ENCODE peak calls at places on chromosomes 1 and 21, in eight cellular contexts. C is AG08396; M is stomach; Z is tibial artery; E is activated CD4-positive, alpha-beta T cell treated with anti-CD3 and anti-CD28 coated beads for 48 hours; A is NCI-H1930; I is T47D; O is ACHN. N is an unnamed sample.

GRCh38 chr1:88890790-88891317 is 513 bp downstream of the GTF2B start:
- DNase-seq in A (no peak), O (peak; percentile 30), I (peak; percentile 28), M (peak; percentile 36), Z (no peak), E (peak; percentile 36), C (peak; percentile 29), N (peak; percentile 37)

GRCh38 chr1:107286125-107286524 is 145.3 kb downstream of the NTNG1 start:
- DNase-seq in I (no peak), M (no peak), E (no peak), A (no peak), Z (no peak), C (no peak), O (no peak), N (no peak)

GRCh38 chr1:20836230-20836629 is 49.1 kb upstream of the HP1BP3 start:
- DNase-seq in I (no peak), Z (no peak), M (no peak), C (no peak), O (no peak), E (no peak), A (no peak), N (no peak)

GRCh38 chr1:6889875-6890480 is 104.7 kb downstream of the CAMTA1 start:
- DNase-seq in A (peak; percentile 21), Z (no peak), O (peak; percentile 57), C (peak; percentile 65), E (peak; percentile 53), M (peak; percentile 65), I (peak; percentile 65), N (peak; percentile 77)

GRCh38 chr1:110136911-110137310 is 13.4 kb upstream of the SLC6A17 start:
- DNase-seq in Z (peak; percentile 60), O (no peak), I (peak; percentile 51), A (peak; percentile 43), C (no peak), E (peak; percentile 43), M (peak; percentile 28), N (no peak)

GRCh38 chr21:37071561-37072238 is 1.2 kb downstream of the PIGP start:
- DNase-seq in A (no peak), O (peak; percentile 24), C (peak; percentile 51), Z (peak; percentile 89), M (peak; percentile 37), E (peak; percentile 13), I (peak; percentile 94), N (peak; percentile 87)

GRCh38 chr1:205236526-205236925 is 8.8 kb downstream of the TMCC2 start:
- DNase-seq in A (no peak), M (peak; percentile 1), Z (peak; percentile 27), C (no peak), I (no peak), O (no peak), E (no peak), N (no peak)

GRCh38 chr1:78223417-78224215 is 177.8 kb downstream of the GIPC2 start:
- DNase-seq in I (no peak), E (no peak), M (no peak), A (no peak), Z (no peak), O (no peak), C (peak; percentile 13), N (peak; percentile 87)

GRCh38 chr1:84735483-84735882 is 45.2 kb upstream of the SSX2IP start:
- DNase-seq in M (no peak), A (no peak), C (no peak), Z (no peak), E (no peak), I (no peak), O (no peak), N (no peak)

GRCh38 chr21:32173106-32173755 is 105.6 kb downstream of the MIS18A start:
- DNase-seq in M (no peak), E (no peak), C (no peak), I (no peak), Z (no peak), O (no peak), A (no peak), N (peak; percentile 4)

GRCh38 chr1:54284781-54285563 is 85.0 kb downstream of the MRPL37 start:
- DNase-seq in M (no peak), O (no peak), C (no peak), A (no peak), E (peak; percentile 45), I (no peak), Z (no peak), N (no peak)

GRCh38 chr1:44505210-44505993 is 100.3 kb downstream of the RNF220 start:
- DNase-seq in Z (no peak), A (no peak), E (no peak), C (no peak), I (no peak), M (peak; percentile 64), O (no peak), N (peak; percentile 77)

GRCh38 chr1:145805057-145805456 is 18.8 kb downstream of the RNF115 start:
- DNase-seq in I (no peak), C (no peak), O (no peak), Z (no peak), E (no peak), M (no peak), A (no peak), N (peak; percentile 8)

GRCh38 chr1:43251024-43251423 is 18.8 kb upstream of the TMEM125 start:
- DNase-seq in I (no peak), M (no peak), C (no peak), E (no peak), Z (peak; percentile 15), O (no peak), A (no peak), N (no peak)

GRCh38 chr1:242189591-242189990 is 190.7 kb upstream of the MAP1LC3C start:
- DNase-seq in O (no peak), M (no peak), I (no peak), C (no peak), Z (no peak), A (no peak), E (no peak), N (no peak)

GRCh38 chr1:159906960-159907359 is 7.0 kb upstream of the CFAP45 start:
- DNase-seq in E (no peak), A (no peak), Z (no peak), I (peak; percentile 53), O (no peak), C (no peak), M (no peak), N (no peak)

GRCh38 chr1:152487871-152488270 is 22.7 kb upstream of the LCE5A start:
- DNase-seq in I (no peak), E (no peak), O (no peak), M (no peak), C (no peak), A (no peak), Z (no peak), N (no peak)

GRCh38 chr1:1146596-1146995 is 27.1 kb upstream of the TTLL10 start:
- DNase-seq in E (no peak), O (no peak), M (no peak), Z (no peak), C (no peak), A (no peak), I (no peak), N (no peak)